ENCODE peak calls at places on chromosomes 3 and 15, in seven cellular contexts. S is HepG2, I is GM23338, Y is endothelial cell of umbilical vein, G is HCT116, O is GM12878, U is H1. K is an unnamed sample.

GRCh38 chr3:67875338-67875737 is 220.9 kb upstream of the SUCLG2 start:
- DNase-seq in O (no peak), I (no peak), S (peak), Y (no peak), G (no peak), U (no peak), K (no peak)

GRCh38 chr15:84681822-84682221 is 23.8 kb upstream of the NMB start:
- DNase-seq in Y (peak), S (no peak), I (no peak), U (no peak), O (no peak), G (no peak), K (no peak)

GRCh38 chr3:49841126-49841525 is 15.2 kb downstream of the TRAIP start:
- DNase-seq in S (no peak), O (no peak), Y (peak), G (peak), U (peak), I (peak), K (no peak)

GRCh38 chr3:170196833-170197232 is 15.3 kb upstream of the PHC3 start:
- DNase-seq in U (no peak), Y (no peak), S (peak), I (peak), G (peak), O (no peak), K (no peak)

GRCh38 chr3:42652611-42653302 is 740 bp upstream of the ZBTB47 start:
- DNase-seq in O (peak), U (no peak), S (peak), Y (peak), I (no peak), G (peak), K (no peak)

GRCh38 chr3:150391200-150391599 is 16.9 kb upstream of the TSC22D2 start:
- DNase-seq in I (no peak), O (no peak), U (no peak), S (no peak), G (no peak), Y (peak), K (no peak)

GRCh38 chr3:30752961-30753360 is 141.5 kb downstream of the GADL1 start:
- DNase-seq in O (no peak), Y (no peak), G (no peak), S (peak), U (no peak), I (no peak), K (peak)

GRCh38 chr3:179181993-179182551 is 33.9 kb downstream of the PIK3CA start:
- DNase-seq in O (no peak), S (no peak), U (no peak), Y (peak), I (no peak), G (no peak), K (no peak)

GRCh38 chr3:46168583-46168982 is 39.5 kb downstream of the CCR1 start:
- DNase-seq in G (no peak), S (no peak), U (no peak), O (no peak), I (no peak), Y (no peak), K (no peak)

GRCh38 chr15:65344214-65344908 is 33.4 kb downstream of the IGDCC3 start:
- DNase-seq in I (no peak), G (no peak), S (no peak), U (no peak), Y (no peak), O (no peak), K (no peak)

GRCh38 chr15:87671289-87671688 is 585.2 kb downstream of the NTRK3 start:
- DNase-seq in U (no peak), O (no peak), I (no peak), Y (no peak), G (no peak), S (no peak), K (no peak)

GRCh38 chr3:123522666-123523412 is 62.0 kb downstream of the HACD2 start:
- DNase-seq in S (no peak), O (no peak), U (no peak), G (no peak), I (no peak), Y (peak), K (no peak)

GRCh38 chr3:131669590-131669989 is 166.8 kb upstream of the MRPL3 start:
- DNase-seq in S (no peak), I (peak), G (no peak), U (peak), O (no peak), Y (no peak), K (no peak)

DNA sequence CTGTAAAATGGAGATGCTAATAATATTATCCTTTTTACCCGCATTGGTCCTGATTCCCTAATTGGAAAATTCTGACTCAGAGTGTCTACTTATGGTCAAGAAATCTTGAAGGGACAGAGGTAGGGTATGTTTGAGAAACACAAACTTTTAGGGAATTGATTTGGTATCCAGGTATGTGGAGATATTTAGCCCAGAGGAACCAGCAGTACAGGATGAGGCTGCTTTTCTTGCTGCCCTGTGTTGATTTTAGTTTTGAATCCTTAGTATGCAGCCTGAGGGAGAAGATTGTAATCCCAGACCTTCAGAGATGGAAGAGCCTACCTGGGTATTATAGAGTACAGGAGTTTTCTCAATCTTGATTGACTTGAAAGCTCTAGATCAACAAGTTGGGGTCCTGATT is 569.1 kb downstream of the PDCD6IP start:
- DNase-seq in U (no peak), S (no peak), Y (no peak), G (no peak), I (no peak), O (no peak), K (no peak)
- TF ChIP-seq EZH2 in U (no peak), S (no peak), Y (no peak), G (no peak), I (no peak), O (no peak), K (no peak)

GRCh38 chr15:63054281-63054683 is 11.7 kb downstream of the TPM1 start:
- DNase-seq in Y (peak), O (no peak), S (no peak), I (peak), G (no peak), U (no peak), K (no peak)
- TF ChIP-seq POLR2AphosphoS5 in Y (peak), O (no peak), S (no peak), I (no peak), G (no peak), U (peak), K (no peak)

DNA sequence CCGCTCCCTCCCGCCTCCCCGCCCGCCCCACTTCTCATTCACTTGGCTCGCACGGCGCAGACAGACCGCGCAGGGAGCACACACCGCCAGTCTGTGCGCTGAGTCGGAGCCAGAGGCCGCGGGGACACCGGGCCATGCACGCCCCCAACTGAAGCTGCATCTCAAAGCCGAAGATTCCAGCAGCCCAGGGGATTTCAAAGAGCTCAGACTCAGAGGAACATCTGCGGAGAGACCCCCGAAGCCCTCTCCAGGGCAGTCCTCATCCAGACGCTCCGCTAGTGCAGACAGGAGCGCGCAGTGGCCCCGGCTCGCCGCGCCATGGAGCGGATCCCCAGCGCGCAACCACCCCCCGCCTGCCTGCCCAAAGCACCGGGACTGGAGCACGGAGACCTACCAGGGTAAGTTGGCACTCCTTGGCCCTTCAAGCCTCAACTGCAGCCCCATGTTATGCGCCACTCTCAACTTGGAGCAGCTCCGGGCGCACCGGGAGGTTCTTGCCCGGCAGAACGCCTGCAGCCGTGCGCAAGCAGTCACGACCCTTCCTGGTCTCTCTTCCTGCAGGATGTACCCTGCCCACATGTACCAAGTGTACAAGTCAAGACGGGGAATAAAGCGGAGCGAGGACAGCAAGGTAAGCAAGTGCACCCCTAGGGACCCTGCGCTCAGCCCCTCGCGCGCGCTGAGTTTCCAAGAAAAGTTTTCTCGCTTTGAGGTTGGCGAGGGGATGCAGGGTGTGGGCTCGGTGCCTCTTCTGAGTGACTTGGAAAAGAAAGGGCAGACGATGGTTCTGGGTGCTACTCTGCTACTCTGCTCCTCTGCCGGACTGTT is at the start of gene BHLHE40:
- DNase-seq in G (no peak), U (no peak), S (no peak), I (peak), Y (peak), O (no peak), K (no peak)
- TF ChIP-seq EZH2 in G (no peak), U (peak), S (no peak), I (no peak), Y (no peak), O (no peak), K (no peak)

DNA sequence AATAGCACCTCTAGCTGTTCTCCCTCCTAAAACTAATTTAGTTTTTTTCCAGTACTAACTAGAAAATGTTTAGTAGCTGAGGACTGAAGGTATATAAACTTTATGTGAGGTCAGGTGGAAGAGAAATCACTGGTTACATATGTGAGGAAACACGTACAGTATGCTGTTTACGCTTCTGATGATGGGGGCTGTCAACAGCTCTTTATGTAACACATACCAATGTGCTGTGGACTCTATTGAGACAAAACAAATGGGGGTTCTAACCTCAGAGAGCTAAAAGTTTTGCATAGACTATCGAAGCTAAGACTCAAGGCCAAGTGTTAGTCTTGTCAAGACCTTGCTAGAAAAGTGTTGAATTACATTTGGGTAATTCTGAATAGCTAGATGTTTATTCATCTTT is 107.5 kb downstream of the SYNPR start:
- DNase-seq in S (no peak), Y (no peak), U (no peak), G (no peak), I (no peak), O (no peak), K (no peak)
- TF ChIP-seq POLR2AphosphoS5 in S (no peak), Y (no peak), U (no peak), G (no peak), I (no peak), O (no peak), K (no peak)

GRCh38 chr3:147385059-147386012 is 21.0 kb downstream of the ZIC4 start:
- DNase-seq in Y (no peak), I (peak), O (no peak), U (no peak), G (no peak), S (no peak), K (no peak)
- TF ChIP-seq EZH2 in Y (peak), I (peak), O (no peak), U (peak), G (no peak), S (no peak), K (no peak)

DNA sequence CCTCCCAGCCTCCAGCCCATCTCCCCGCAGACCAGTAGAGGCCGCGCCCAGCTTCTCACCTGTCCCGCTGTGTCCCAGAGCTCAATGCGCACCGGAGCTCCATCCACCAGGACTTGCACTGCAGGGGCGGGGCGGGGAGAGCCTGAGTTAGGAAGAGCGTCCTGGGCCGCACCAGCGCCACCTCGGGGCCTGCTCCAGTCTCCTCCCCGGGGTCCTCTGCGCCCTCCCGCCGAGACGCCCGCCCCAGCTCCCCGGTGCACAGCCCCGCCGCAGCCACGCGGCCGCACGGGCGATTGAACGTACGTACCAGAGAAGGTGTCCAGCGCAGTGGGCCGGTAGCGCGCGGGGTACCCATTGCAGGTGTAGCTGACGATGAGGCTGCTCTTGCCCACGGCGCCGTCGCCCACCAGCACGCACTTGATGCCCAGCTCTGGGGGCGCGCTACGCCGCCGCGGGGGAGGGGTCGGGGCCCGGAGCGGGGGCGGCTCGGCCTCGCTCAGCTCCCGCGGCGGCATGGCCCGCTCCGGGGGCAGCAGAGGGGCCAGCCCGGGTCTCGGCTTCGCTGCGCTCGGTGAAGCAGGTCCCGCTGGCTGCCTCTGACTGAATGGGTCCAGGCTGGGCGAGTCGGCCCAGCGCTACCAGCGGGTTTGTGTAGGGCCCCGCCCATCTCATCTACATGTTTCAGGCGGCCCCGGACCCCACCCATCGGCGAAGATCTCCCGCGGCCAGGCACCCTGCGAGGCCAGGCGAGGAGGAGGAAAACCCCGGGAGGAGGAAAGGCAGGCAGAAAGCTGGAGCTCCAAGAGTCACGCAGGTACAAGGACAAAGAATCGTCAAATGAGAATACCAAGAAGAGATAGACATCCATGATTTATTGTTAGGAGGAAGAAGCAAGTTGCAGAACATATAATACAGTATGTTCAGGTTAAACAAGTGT is at the start of gene RHOV:
- DNase-seq in Y (peak), S (peak), U (peak), O (no peak), I (peak), G (peak), K (no peak)
- TF ChIP-seq POLR2AphosphoS5 in Y (no peak), S (no peak), U (no peak), O (peak), I (peak), G (peak), K (peak)

DNA sequence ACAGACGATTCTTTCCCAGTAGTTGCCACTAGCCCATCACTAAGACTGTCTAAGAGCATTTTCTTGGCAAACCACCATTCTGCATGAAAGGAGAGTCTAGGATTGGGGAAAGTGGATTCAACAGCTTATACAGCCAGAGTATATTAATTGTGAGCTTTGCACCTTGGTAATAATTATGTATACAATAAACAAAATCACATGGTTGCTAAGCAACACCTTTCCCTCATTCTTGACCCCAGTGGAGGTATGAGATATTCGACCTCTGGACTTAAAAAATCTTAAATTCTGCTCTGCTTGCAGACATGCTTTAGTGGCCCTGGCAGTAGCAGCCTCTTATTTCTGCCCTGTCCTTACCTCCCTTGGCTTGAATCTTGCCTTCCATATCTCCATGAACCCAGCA is 73.1 kb downstream of the PPP2R3A start:
- DNase-seq in G (no peak), O (no peak), Y (no peak), S (no peak), I (no peak), U (no peak), K (no peak)
- TF ChIP-seq EZH2 in G (no peak), O (no peak), Y (no peak), S (no peak), I (no peak), U (no peak), K (no peak)

GRCh38 chr15:39589815-39590644 is 9.2 kb downstream of the THBS1 start:
- DNase-seq in S (no peak), G (no peak), O (no peak), Y (peak), U (no peak), I (no peak), K (no peak)

GRCh38 chr15:39592500-39592899 is 11.6 kb downstream of the THBS1 start:
- DNase-seq in U (no peak), Y (peak), I (no peak), O (no peak), S (no peak), G (no peak), K (no peak)

GRCh38 chr15:39589193-39589814 is 8.4 kb downstream of the THBS1 start:
- DNase-seq in U (no peak), O (no peak), S (no peak), I (no peak), Y (no peak), G (no peak), K (no peak)

GRCh38 chr15:39591896-39592315 is 11.0 kb downstream of the THBS1 start:
- DNase-seq in I (no peak), U (no peak), S (no peak), G (no peak), O (no peak), Y (no peak), K (no peak)

DNA sequence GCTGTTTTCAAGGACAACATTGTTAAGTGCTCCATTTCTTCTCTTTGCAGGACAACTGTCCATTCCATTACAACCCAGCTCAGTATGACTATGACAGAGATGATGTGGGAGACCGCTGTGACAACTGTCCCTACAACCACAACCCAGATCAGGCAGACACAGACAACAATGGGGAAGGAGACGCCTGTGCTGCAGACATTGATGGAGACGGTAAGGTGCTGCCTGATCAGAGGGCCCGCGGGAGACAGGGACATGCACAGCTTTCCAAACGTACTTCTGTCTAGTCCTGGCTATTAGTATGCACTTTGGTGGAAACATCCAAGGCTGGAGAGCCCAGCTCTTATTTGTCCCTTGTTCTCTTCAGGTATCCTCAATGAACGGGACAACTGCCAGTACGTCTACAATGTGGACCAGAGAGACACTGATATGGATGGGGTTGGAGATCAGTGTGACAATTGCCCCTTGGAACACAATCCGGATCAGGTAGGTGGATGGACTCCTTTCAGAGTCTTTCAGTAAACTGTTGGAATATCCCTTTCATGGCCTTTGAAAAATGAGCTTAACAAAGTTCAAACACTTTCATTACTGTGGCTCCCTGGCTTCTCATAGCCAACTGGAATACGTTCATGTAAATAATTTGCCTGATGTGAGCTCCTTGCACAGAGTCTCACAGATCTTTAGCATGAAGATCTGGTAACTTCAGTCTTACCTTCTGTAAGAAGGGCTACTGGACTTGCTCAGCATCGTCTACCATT is 10.4 kb downstream of the THBS1 start:
- DNase-seq in S (no peak), I (no peak), O (no peak), Y (peak), G (no peak), U (no peak), K (no peak)
- TF ChIP-seq POLR2AphosphoS5 in S (no peak), I (no peak), O (no peak), Y (peak), G (no peak), U (peak), K (no peak)

GRCh38 chr3:96813134-96813819 is 1.1 kb upstream of the EPHA6 start:
- DNase-seq in O (peak), G (no peak), I (peak), U (peak), S (peak), Y (peak), K (no peak)

GRCh38 chr3:96813820-96814580 is 394 bp upstream of the EPHA6 start:
- DNase-seq in G (no peak), O (no peak), I (peak), U (no peak), S (peak), Y (peak), K (no peak)

GRCh38 chr3:96814581-96815567 is at the start of gene EPHA6:
- DNase-seq in G (no peak), O (no peak), Y (no peak), S (no peak), I (peak), U (no peak), K (no peak)
- TF ChIP-seq EZH2 in G (no peak), O (no peak), Y (peak), S (no peak), I (peak), U (no peak), K (no peak)

DNA sequence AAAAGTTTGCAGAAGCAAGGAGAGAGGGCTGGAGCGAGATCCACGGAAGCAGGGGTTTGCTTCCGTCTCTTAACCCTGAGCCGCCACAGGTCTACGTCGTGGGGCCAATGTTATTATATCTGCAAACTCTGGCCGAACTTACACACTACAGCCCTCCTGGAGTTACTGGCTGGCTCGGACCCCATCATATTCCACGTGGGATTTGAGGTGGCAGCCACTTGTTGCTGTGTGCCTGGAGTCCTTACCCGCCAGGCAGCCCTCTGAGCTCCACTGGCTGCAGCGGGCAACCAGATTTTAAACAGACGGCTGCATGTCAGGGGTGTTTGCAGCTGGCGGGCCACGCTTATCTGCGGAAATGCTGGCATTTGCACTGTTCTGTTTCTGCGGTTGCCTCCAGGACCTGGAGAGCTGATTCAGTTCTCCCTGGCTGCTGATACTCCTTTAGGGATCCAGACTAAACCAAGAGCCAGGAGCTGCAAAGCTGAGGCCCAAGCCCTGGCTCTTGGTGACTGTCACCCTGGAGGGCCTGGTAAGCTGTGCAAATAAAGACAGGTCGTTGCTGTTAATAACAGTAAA is 34.7 kb downstream of the TM2D3 start:
- DNase-seq in I (no peak), U (no peak), O (no peak), Y (no peak), S (no peak), G (no peak), K (no peak)
- TF ChIP-seq POLR2AphosphoS5 in I (no peak), U (no peak), O (no peak), Y (no peak), S (no peak), G (no peak), K (no peak)

K was measured in SK-N-MC.